ENCODE peak calls at places on chromosomes 5 and 9, in seven cellular contexts. P is activated CD8-positive, alpha-beta memory T cell treated with anti-CD3 and anti-CD28 coated beads, Interleukin-2, amount 50 U/mL, for 4 hours; Z is HT1080; V is NCI-H1105; M is LoVo; Q is upper lobe of right lung; H is stomach. W is an unnamed sample.
A peak's percentile ranks its signal among the peaks of the same experiment; 100 is the strongest.

GRCh38 chr5:10601246-10602030 is 37.6 kb downstream of the ANKRD33B start:
- DNase-seq in P (no peak), Z (peak; percentile 89), V (peak; percentile 95), M (peak; percentile 89), Q (peak; percentile 77), H (peak; percentile 58), W (peak; percentile 53)

GRCh38 chr5:121918238-121918637 is 43.5 kb upstream of the SRFBP1 start:
- DNase-seq in P (no peak), Z (no peak), V (no peak), M (no peak), Q (no peak), H (no peak), W (no peak)

GRCh38 chr9:87498046-87498815 is 564 bp downstream of the DAPK1 start:
- DNase-seq in P (no peak), Z (no peak), V (peak; percentile 49), M (peak; percentile 61), Q (peak; percentile 87), H (peak; percentile 57), W (peak; percentile 77)

GRCh38 chr9:133592731-133593409 is 16.3 kb downstream of the FAM163B start:
- DNase-seq in P (no peak), Z (no peak), V (no peak), M (no peak), Q (no peak), H (no peak), W (no peak)

GRCh38 chr9:112404367-112404979 is 24.6 kb downstream of the HSDL2 start:
- DNase-seq in P (no peak), Z (no peak), V (no peak), M (no peak), Q (no peak), H (no peak), W (no peak)

GRCh38 chr9:131660466-131661405 is 79.1 kb downstream of the RAPGEF1 start:
- DNase-seq in P (no peak), Z (no peak), V (no peak), M (no peak), Q (no peak), H (no peak), W (no peak)

GRCh38 chr5:31106742-31107546 is 86.5 kb upstream of the CDH6 start:
- DNase-seq in P (no peak), Z (no peak), V (no peak), M (no peak), Q (no peak), H (no peak), W (no peak)

GRCh38 chr9:101449071-101449721 is 13.6 kb upstream of the ALDOB start:
- DNase-seq in P (peak; percentile 47), Z (peak; percentile 71), V (peak; percentile 71), M (peak; percentile 82), Q (peak; percentile 87), H (peak; percentile 89), W (peak; percentile 50)

GRCh38 chr9:123081824-123082223 is 48.4 kb downstream of the GPR21 start:
- DNase-seq in P (no peak), Z (peak; percentile 44), V (no peak), M (no peak), Q (no peak), H (no peak), W (no peak)

GRCh38 chr5:86997501-86997900 is 270.2 kb upstream of the RASA1 start:
- DNase-seq in P (no peak), Z (peak; percentile 9), V (no peak), M (no peak), Q (no peak), H (no peak), W (no peak)

GRCh38 chr5:116037236-116037822 is 5.1 kb downstream of the ARL14EPL start:
- DNase-seq in P (no peak), Z (no peak), V (no peak), M (no peak), Q (no peak), H (no peak), W (no peak)

GRCh38 chr9:73009649-73010288 is 56.9 kb upstream of the ALDH1A1 start:
- DNase-seq in P (no peak), Z (peak; percentile 2), V (no peak), M (no peak), Q (no peak), H (no peak), W (no peak)

GRCh38 chr5:29794146-29794787 is 1399.2 kb upstream of the CDH6 start:
- DNase-seq in P (no peak), Z (no peak), V (no peak), M (no peak), Q (no peak), H (no peak), W (no peak)

W was measured in mesothelial cell of epicardium.